ENCODE peak calls at places on chromosomes 16 and 17, in five cellular contexts. N is body of pancreas, C is prostate gland, O is sigmoid colon, X is breast epithelium. A is an unnamed sample.

GRCh38 chr17:28492352-28493310 is 13.5 kb upstream of the FOXN1 start:
- DNase-seq in N (no peak), C (no peak), O (no peak), X (no peak), A (no peak)

GRCh38 chr16:85376292-85377095 is 236.6 kb upstream of the GSE1 start:
- DNase-seq in N (peak; percentile 83), C (peak; percentile 61), O (peak; percentile 87), X (no peak), A (peak; percentile 73)

GRCh38 chr17:10769840-10770239 is 34.1 kb downstream of the TMEM238L start:
- DNase-seq in N (no peak), C (no peak), O (peak; percentile 46), X (peak; percentile 12), A (no peak)

GRCh38 chr16:57577691-57578224 is 35.3 kb downstream of the ADGRG5 start:
- DNase-seq in N (no peak), C (no peak), O (no peak), X (no peak), A (no peak)

GRCh38 chr17:41777579-41778188 is 8.8 kb downstream of the JUP start:
- DNase-seq in N (peak; percentile 82), C (peak; percentile 64), O (peak; percentile 87), X (peak; percentile 85), A (peak; percentile 67)

GRCh38 chr16:57801098-57801855 is 1.0 kb downstream of the KIFC3 start:
- DNase-seq in N (no peak), C (no peak), O (no peak), X (no peak), A (no peak)

GRCh38 chr17:45299311-45299710 is 17.5 kb downstream of the MAP3K14 start:
- DNase-seq in N (no peak), C (no peak), O (no peak), X (no peak), A (no peak)

GRCh38 chr17:74608511-74608910 is 15.0 kb downstream of the CD300E start:
- DNase-seq in N (no peak), C (no peak), O (no peak), X (no peak), A (no peak)

GRCh38 chr16:82835487-82836160 is 208.9 kb downstream of the CDH13 start:
- DNase-seq in N (no peak), C (no peak), O (no peak), X (no peak), A (no peak)

GRCh38 chr17:65588194-65588808 is 26.9 kb upstream of the AXIN2 start:
- DNase-seq in N (peak; percentile 34), C (peak; percentile 44), O (no peak), X (no peak), A (peak; percentile 78)

GRCh38 chr17:56676807-56677206 is 83.3 kb downstream of the NOG start:
- DNase-seq in N (no peak), C (no peak), O (no peak), X (no peak), A (no peak)

DNA sequence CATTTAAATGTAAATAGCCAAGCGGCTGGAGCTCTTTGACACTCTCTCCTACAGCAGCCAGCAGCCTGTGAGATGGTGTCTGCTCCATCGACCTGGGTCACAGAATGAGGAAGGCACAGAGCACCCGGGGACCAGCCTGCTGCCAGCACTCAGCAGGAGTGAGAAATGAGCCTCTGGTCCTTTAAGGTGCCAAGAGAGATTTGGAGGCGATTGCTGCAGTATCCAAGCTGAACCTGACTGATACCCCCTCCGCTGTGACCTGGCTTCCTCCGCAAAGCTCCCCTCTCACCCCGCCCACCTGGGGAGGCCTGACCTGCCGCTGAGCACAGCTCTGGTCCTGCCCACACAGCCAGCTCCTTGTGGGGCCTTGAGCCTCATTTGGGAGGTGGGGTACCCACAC is 7.7 kb downstream of the ATP2A3 start:
- DNase-seq in N (no peak), C (no peak), O (no peak), X (no peak), A (no peak)
- TF ChIP-seq POLR2A in N (no peak), C (no peak), O (no peak), X (no peak), A (no peak)

DNA sequence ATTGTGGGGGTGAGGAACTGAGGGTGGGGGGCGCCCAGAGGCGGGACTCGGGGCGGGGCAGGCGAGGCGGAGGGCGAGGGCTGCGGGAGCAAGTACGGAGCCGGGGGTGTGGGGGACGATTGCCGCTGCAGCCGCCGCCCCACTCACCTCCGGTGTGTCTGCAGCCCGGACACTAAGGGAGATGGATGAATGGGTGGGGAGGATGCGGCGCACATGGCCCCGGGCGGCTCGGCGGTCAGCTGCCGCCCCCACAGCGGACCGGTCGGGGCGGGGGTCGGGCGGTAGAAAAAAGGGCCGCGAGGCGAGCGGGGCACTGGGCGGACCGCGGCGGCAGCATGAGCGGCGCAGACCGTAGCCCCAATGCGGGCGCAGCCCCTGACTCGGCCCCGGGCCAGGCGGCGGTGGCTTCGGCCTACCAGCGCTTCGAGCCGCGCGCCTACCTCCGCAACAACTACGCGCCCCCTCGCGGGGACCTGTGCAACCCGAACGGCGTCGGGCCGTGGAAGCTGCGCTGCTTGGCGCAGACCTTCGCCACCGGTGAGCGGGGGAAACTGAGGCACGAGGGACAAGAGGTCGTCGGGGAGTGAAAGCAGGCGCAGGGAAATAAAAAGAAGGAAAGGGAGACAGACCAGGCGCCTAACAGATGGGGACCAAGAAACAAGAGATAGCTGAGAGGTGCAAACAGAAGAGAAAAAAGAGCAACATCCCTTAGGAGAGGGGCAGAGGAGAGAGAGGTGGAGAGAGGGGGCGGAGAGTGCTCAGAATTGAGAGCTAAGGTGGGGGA is at the start of gene PNMT:
- DNase-seq in N (peak; percentile 79), C (peak; percentile 72), O (no peak), X (no peak), A (peak; percentile 81)
- H3K4me3 ChIP-seq in N (no peak within 1 kb of the TSS), C (peak within 1 kb of the TSS; percentile 28), O (peak within 1 kb of the TSS; percentile 35), X (peak within 1 kb of the TSS; percentile 30), A (peak within 1 kb of the TSS; percentile 12)

GRCh38 chr16:54073356-54073755 is 213.2 kb downstream of the IRX3 start:
- DNase-seq in N (no peak), C (no peak), O (no peak), X (no peak), A (no peak)
- H3K4me1 ChIP-seq in N (no peaks in the 10 kb centered on the region), C (no peaks in the 10 kb centered on the region), O (no peaks in the 10 kb centered on the region), X (peaks cover 3% of the 10 kb centered on the region), A (peaks cover 4% of the 10 kb centered on the region)

GRCh38 chr16:50711862-50712567 is 18.6 kb downstream of the NOD2 start:
- DNase-seq in N (peak; percentile 24), C (peak; percentile 34), O (peak; percentile 82), X (peak; percentile 41), A (no peak)
- TF ChIP-seq POLR2A in N (no peak), C (no peak), O (no peak), X (no peak), A (no peak)

GRCh38 chr17:82235775-82236141 is 6.9 kb downstream of the SLC16A3 start:
- DNase-seq in N (peak; percentile 56), C (no peak), O (peak; percentile 72), X (no peak), A (peak; percentile 36)

GRCh38 chr17:82235056-82235774 is 6.4 kb downstream of the SLC16A3 start:
- DNase-seq in N (no peak), C (no peak), O (peak; percentile 66), X (no peak), A (no peak)

GRCh38 chr17:82236142-82236971 is 7.5 kb downstream of the SLC16A3 start:
- DNase-seq in N (peak; percentile 76), C (no peak), O (peak; percentile 89), X (no peak), A (peak; percentile 80)

GRCh38 chr17:82232876-82233785 is 4.3 kb downstream of the SLC16A3 start:
- DNase-seq in N (no peak), C (no peak), O (peak; percentile 67), X (no peak), A (peak; percentile 52)

GRCh38 chr17:82234211-82235055 is 5.6 kb downstream of the SLC16A3 start:
- DNase-seq in N (no peak), C (no peak), O (no peak), X (no peak), A (no peak)
- H3K4me3 ChIP-seq in N (no peak overlapping the region), C (no peak overlapping the region), O (no peak overlapping the region), X (no peak overlapping the region), A (no peak overlapping the region)

A was measured in transverse colon.